ENCODE peak calls at places on chromosomes 16 and 17, in seven cellular contexts. S is activated CD4-positive, alpha-beta T cell treated with anti-CD3 and anti-CD28 coated beads for 1 hour; T is GM03348; Z is T1000; G is AG08396; Y is lung microvascular endothelial cell; F is left colon. C is an unnamed sample.
A peak's percentile ranks its signal among the peaks of the same experiment; 100 is the strongest.

GRCh38 chr16:4976611-4977145 is 18.5 kb downstream of the SEC14L5 start:
- DNase-seq in S (no peak), T (no peak), Z (no peak), G (no peak), Y (no peak), F (peak; percentile 41), C (no peak)

GRCh38 chr17:62706598-62707424 is 79.3 kb downstream of the MRC2 start:
- DNase-seq in S (no peak), T (no peak), Z (no peak), G (no peak), Y (no peak), F (no peak), C (no peak)

GRCh38 chr17:32515677-32516383 is 29.0 kb downstream of the CDK5R1 start:
- DNase-seq in S (no peak), T (no peak), Z (no peak), G (no peak), Y (no peak), F (no peak), C (peak; percentile 51)

GRCh38 chr16:14608604-14609003 is 21.5 kb downstream of the PARN start:
- DNase-seq in S (no peak), T (no peak), Z (no peak), G (no peak), Y (no peak), F (no peak), C (no peak)

GRCh38 chr17:55273579-55274370 is 9.0 kb downstream of the HLF start:
- DNase-seq in S (no peak), T (peak; percentile 24), Z (no peak), G (peak; percentile 48), Y (no peak), F (peak; percentile 62), C (no peak)

GRCh38 chr17:1882836-1883235 is 53.0 kb downstream of the RPA1 start:
- DNase-seq in S (peak; percentile 9), T (peak; percentile 56), Z (no peak), G (peak; percentile 43), Y (peak; percentile 56), F (no peak), C (no peak)

GRCh38 chr16:58670177-58670576 is 14.4 kb downstream of the SLC38A7 start:
- DNase-seq in S (no peak), T (no peak), Z (no peak), G (no peak), Y (no peak), F (no peak), C (no peak)

GRCh38 chr17:74223901-74224300 is 10.5 kb downstream of the TTYH2 start:
- DNase-seq in S (no peak), T (no peak), Z (no peak), G (no peak), Y (no peak), F (no peak), C (no peak)

GRCh38 chr16:89907055-89907814 is 11.4 kb upstream of the MC1R start:
- DNase-seq in S (no peak), T (no peak), Z (no peak), G (no peak), Y (no peak), F (no peak), C (no peak)

GRCh38 chr16:8519643-8520042 is 70.7 kb downstream of the TMEM114 start:
- DNase-seq in S (no peak), T (no peak), Z (no peak), G (no peak), Y (no peak), F (no peak), C (no peak)

GRCh38 chr16:85441189-85441889 is 171.8 kb upstream of the GSE1 start:
- DNase-seq in S (no peak), T (no peak), Z (no peak), G (no peak), Y (no peak), F (no peak), C (no peak)

GRCh38 chr16:85924675-85925074 is 25.7 kb downstream of the IRF8 start:
- DNase-seq in S (no peak), T (no peak), Z (no peak), G (peak; percentile 25), Y (peak; percentile 63), F (no peak), C (no peak)

GRCh38 chr16:75011634-75012307 is 12.9 kb downstream of the ZNRF1 start:
- DNase-seq in S (no peak), T (peak; percentile 85), Z (peak; percentile 41), G (peak; percentile 60), Y (peak; percentile 87), F (no peak), C (peak; percentile 5)

GRCh38 chr16:17350212-17350611 is 120.5 kb downstream of the XYLT1 start:
- DNase-seq in S (no peak), T (peak; percentile 85), Z (no peak), G (peak; percentile 21), Y (no peak), F (no peak), C (no peak)

GRCh38 chr17:46166692-46167249 is 26.5 kb downstream of the KANSL1 start:
- DNase-seq in S (no peak), T (no peak), Z (no peak), G (no peak), Y (no peak), F (no peak), C (no peak)

GRCh38 chr16:85204242-85205010 is 92.2 kb upstream of the CIBAR2 start:
- DNase-seq in S (no peak), T (peak; percentile 73), Z (peak; percentile 21), G (no peak), Y (no peak), F (no peak), C (no peak)

GRCh38 chr17:71934520-71934919 is 186.3 kb upstream of the SOX9 start:
- DNase-seq in S (no peak), T (no peak), Z (no peak), G (no peak), Y (no peak), F (no peak), C (no peak)

GRCh38 chr17:65137076-65137935 is at the start of gene RGS9:
- DNase-seq in S (peak; percentile 74), T (peak; percentile 92), Z (peak; percentile 70), G (peak; percentile 90), Y (peak; percentile 76), F (peak; percentile 80), C (peak; percentile 80)

GRCh38 chr17:31487648-31488263 is 96.3 kb downstream of the RAB11FIP4 start:
- DNase-seq in S (peak; percentile 93), T (peak; percentile 79), Z (peak; percentile 38), G (peak; percentile 78), Y (no peak), F (peak; percentile 91), C (peak; percentile 96)

GRCh38 chr17:72498671-72499210 is 377.9 kb downstream of the SOX9 start:
- DNase-seq in S (no peak), T (no peak), Z (no peak), G (no peak), Y (no peak), F (no peak), C (no peak)

GRCh38 chr16:65728172-65728571 is 606.3 kb upstream of the CDH11 start:
- DNase-seq in S (no peak), T (no peak), Z (no peak), G (no peak), Y (no peak), F (no peak), C (no peak)

GRCh38 chr17:49015179-49015923 is 18.2 kb downstream of the IGF2BP1 start:
- DNase-seq in S (no peak), T (no peak), Z (no peak), G (no peak), Y (no peak), F (no peak), C (no peak)

GRCh38 chr16:67708368-67708771 is 10.7 kb downstream of the GFOD2 start:
- DNase-seq in S (no peak), T (peak; percentile 57), Z (no peak), G (peak; percentile 68), Y (peak; percentile 17), F (no peak), C (no peak)

GRCh38 chr17:66533572-66533971 is 231.2 kb downstream of the PRKCA start:
- DNase-seq in S (no peak), T (no peak), Z (no peak), G (peak; percentile 26), Y (peak; percentile 26), F (no peak), C (no peak)

GRCh38 chr16:57013268-57013667 is 23.9 kb downstream of the NLRC5 start:
- DNase-seq in S (no peak), T (peak; percentile 27), Z (no peak), G (peak; percentile 20), Y (peak; percentile 56), F (no peak), C (no peak)

GRCh38 chr16:30927789-30928378 is 4.5 kb downstream of the FBXL19 start:
- DNase-seq in S (no peak), T (no peak), Z (no peak), G (peak; percentile 47), Y (peak; percentile 41), F (peak; percentile 47), C (no peak)

GRCh38 chr16:77062878-77063566 is 128.0 kb upstream of the MON1B start:
- DNase-seq in S (no peak), T (no peak), Z (no peak), G (no peak), Y (no peak), F (no peak), C (no peak)

GRCh38 chr16:62190426-62190825 is 154.2 kb upstream of the CDH8 start:
- DNase-seq in S (no peak), T (no peak), Z (no peak), G (no peak), Y (no peak), F (no peak), C (no peak)

GRCh38 chr17:44546711-44547606 is 10.3 kb upstream of the FZD2 start:
- DNase-seq in S (no peak), T (peak; percentile 71), Z (no peak), G (no peak), Y (peak; percentile 61), F (no peak), C (no peak)

GRCh38 chr17:75237100-75238014 is 24.0 kb downstream of the GGA3 start:
- DNase-seq in S (no peak), T (no peak), Z (no peak), G (no peak), Y (no peak), F (no peak), C (no peak)

GRCh38 chr16:68973611-68974120 is 130.3 kb downstream of the TANGO6 start:
- DNase-seq in S (no peak), T (no peak), Z (no peak), G (no peak), Y (no peak), F (no peak), C (no peak)